ENCODE peak calls at places on chromosomes 6 and 20, in ten cellular contexts. W, H, G, A, R, U, C, F, J and I are unnamed samples.

GRCh38 chr6:109174911-109175310 is 79.6 kb downstream of the CEP57L1 start:
- DNase-seq in J (no peak), H (no peak), F (no peak), W (no peak), G (no peak), A (no peak), R (no peak), C (no peak), U (no peak), I (no peak)

GRCh38 chr6:16494781-16495180 is 256.4 kb downstream of the GMPR start:
- DNase-seq in H (no peak), A (no peak), C (peak), J (no peak), U (no peak), G (no peak), W (peak), F (no peak), R (no peak), I (no peak)

GRCh38 chr20:38453941-38454340 is 18.7 kb upstream of the RALGAPB start:
- DNase-seq in A (no peak), J (no peak), U (no peak), F (no peak), G (no peak), H (no peak), C (no peak), W (no peak), R (no peak), I (no peak)

GRCh38 chr6:147087641-147088040 is 116.6 kb upstream of the STXBP5 start:
- DNase-seq in F (no peak), C (no peak), G (no peak), R (no peak), U (no peak), H (no peak), W (no peak), A (no peak), J (no peak), I (no peak)

GRCh38 chr6:122869437-122870024 is 80.5 kb downstream of the SMPDL3A start:
- DNase-seq in F (peak), H (peak), R (peak), C (peak), G (no peak), J (no peak), U (peak), A (no peak), W (peak), I (peak)

GRCh38 chr6:17971128-17972073 is 16.0 kb downstream of the KIF13A start:
- DNase-seq in U (peak), A (no peak), F (peak), J (no peak), R (peak), H (no peak), W (peak), C (no peak), G (peak), I (peak)

GRCh38 chr6:53483423-53484353 is 61.2 kb downstream of the GCLC start:
- DNase-seq in U (peak), A (peak), J (no peak), F (no peak), R (peak), C (no peak), G (peak), H (no peak), W (no peak), I (peak)

GRCh38 chr6:49264909-49265308 is 198.1 kb downstream of the MMUT start:
- DNase-seq in W (no peak), F (no peak), A (peak), R (no peak), C (no peak), H (no peak), G (no peak), U (no peak), J (no peak), I (no peak)

GRCh38 chr6:33947047-33947446 is 143.2 kb upstream of the MLN start:
- DNase-seq in W (no peak), G (no peak), R (no peak), A (no peak), H (no peak), J (no peak), C (no peak), F (no peak), U (no peak), I (no peak)

GRCh38 chr6:47700051-47700450 is 1.7 kb downstream of the ADGRF4 start:
- DNase-seq in W (peak), A (no peak), C (no peak), U (no peak), R (peak), F (no peak), H (no peak), J (no peak), G (no peak), I (no peak)

GRCh38 chr20:58547527-58548475 is 32.6 kb upstream of the APCDD1L start:
- DNase-seq in A (no peak), H (no peak), R (no peak), U (peak), J (no peak), F (no peak), C (no peak), G (no peak), W (peak), I (no peak)

GRCh38 chr6:122736166-122736565 is 43.4 kb upstream of the FABP7 start:
- DNase-seq in R (no peak), F (no peak), U (no peak), A (no peak), J (no peak), C (no peak), G (no peak), W (no peak), H (no peak), I (no peak)

GRCh38 chr20:17654649-17655285 is 27.3 kb downstream of the RRBP1 start:
- DNase-seq in J (no peak), C (no peak), U (peak), F (no peak), H (peak), R (no peak), W (peak), A (no peak), G (peak), I (peak)

GRCh38 chr20:688809-689208 is 13.2 kb upstream of the SCRT2 start:
- DNase-seq in J (no peak), R (peak), U (no peak), F (no peak), H (no peak), C (no peak), G (no peak), W (peak), A (no peak), I (peak)

GRCh38 chr6:106750146-106750900 is 120.9 kb downstream of the QRSL1 start:
- DNase-seq in U (no peak), J (no peak), C (no peak), R (no peak), H (no peak), A (no peak), G (no peak), F (no peak), W (no peak), I (no peak)

GRCh38 chr6:5094327-5094726 is 9.2 kb downstream of the PPP1R3G start:
- DNase-seq in R (peak), C (no peak), G (no peak), A (no peak), U (no peak), F (no peak), H (no peak), W (peak), J (no peak), I (no peak)

GRCh38 chr6:161085246-161085645 is 93.7 kb downstream of the MAP3K4 start:
- DNase-seq in W (peak), U (no peak), A (no peak), R (no peak), C (no peak), H (no peak), G (no peak), F (no peak), J (no peak), I (no peak)

GRCh38 chr6:41562633-41562975 is 16.4 kb downstream of the FOXP4 start:
- DNase-seq in U (no peak), H (no peak), J (no peak), A (no peak), G (no peak), C (no peak), R (no peak), F (no peak), W (no peak), I (no peak)

GRCh38 chr6:18506387-18507017 is 119.4 kb downstream of the RNF144B start:
- DNase-seq in G (no peak), R (no peak), W (peak), J (no peak), C (no peak), U (no peak), A (no peak), H (no peak), F (no peak), I (no peak)

GRCh38 chr20:11469795-11470495 is 447.7 kb upstream of the BTBD3 start:
- DNase-seq in W (no peak), F (no peak), J (no peak), U (no peak), A (no peak), H (no peak), G (no peak), R (no peak), C (no peak), I (no peak)

GRCh38 chr6:155265843-155266535 is 2.2 kb downstream of the CLDN20 start:
- DNase-seq in R (no peak), U (no peak), F (no peak), J (no peak), A (no peak), W (no peak), H (no peak), C (no peak), G (no peak), I (no peak)

GRCh38 chr6:83517500-83517899 is 5.2 kb downstream of the PRSS35 start:
- DNase-seq in A (no peak), C (no peak), F (no peak), R (no peak), W (no peak), J (no peak), G (no peak), U (no peak), H (no peak), I (no peak)

GRCh38 chr20:19451591-19452295 is 239.3 kb downstream of the SLC24A3 start:
- DNase-seq in H (no peak), A (no peak), J (no peak), G (no peak), F (no peak), C (no peak), R (no peak), U (no peak), W (no peak), I (peak)

GRCh38 chr20:33160681-33161080 is 7.3 kb upstream of the BPIFA2 start:
- DNase-seq in A (no peak), U (no peak), J (no peak), G (no peak), R (no peak), C (no peak), W (no peak), F (no peak), H (no peak), I (no peak)

GRCh38 chr6:52598123-52598823 is 21.4 kb upstream of the TRAM2 start:
- DNase-seq in F (peak), W (peak), U (peak), R (peak), G (peak), J (no peak), C (peak), A (peak), H (peak), I (peak)

GRCh38 chr6:132812255-132812732 is 2.1 kb upstream of the RPS12 start:
- DNase-seq in G (no peak), C (peak), J (no peak), W (peak), A (no peak), U (peak), F (no peak), R (no peak), H (no peak), I (peak)

GRCh38 chr6:168577496-168577895 is 136.5 kb downstream of the SMOC2 start:
- DNase-seq in F (no peak), C (no peak), J (no peak), G (no peak), A (no peak), H (no peak), W (no peak), U (no peak), R (no peak), I (no peak)

GRCh38 chr20:48288930-48289507 is 503.7 kb upstream of the SULF2 start:
- DNase-seq in A (no peak), F (no peak), H (no peak), U (no peak), G (no peak), C (no peak), W (no peak), J (no peak), R (no peak), I (no peak)
- TF ChIP-seq POLR2A in A (no peak), F (no peak), H (no peak), U (no peak), G (no peak), C (no peak), W (no peak), J (no peak), R (no peak), I (no peak)

GRCh38 chr6:43040542-43041257 is 13.0 kb downstream of the CUL7 start:
- DNase-seq in F (no peak), J (no peak), G (no peak), W (no peak), U (no peak), H (no peak), R (no peak), A (no peak), C (no peak), I (no peak)
- TF ChIP-seq POLR2A in F (no peak), J (no peak), G (no peak), W (no peak), U (no peak), H (no peak), R (no peak), A (no peak), C (no peak), I (no peak)

DNA sequence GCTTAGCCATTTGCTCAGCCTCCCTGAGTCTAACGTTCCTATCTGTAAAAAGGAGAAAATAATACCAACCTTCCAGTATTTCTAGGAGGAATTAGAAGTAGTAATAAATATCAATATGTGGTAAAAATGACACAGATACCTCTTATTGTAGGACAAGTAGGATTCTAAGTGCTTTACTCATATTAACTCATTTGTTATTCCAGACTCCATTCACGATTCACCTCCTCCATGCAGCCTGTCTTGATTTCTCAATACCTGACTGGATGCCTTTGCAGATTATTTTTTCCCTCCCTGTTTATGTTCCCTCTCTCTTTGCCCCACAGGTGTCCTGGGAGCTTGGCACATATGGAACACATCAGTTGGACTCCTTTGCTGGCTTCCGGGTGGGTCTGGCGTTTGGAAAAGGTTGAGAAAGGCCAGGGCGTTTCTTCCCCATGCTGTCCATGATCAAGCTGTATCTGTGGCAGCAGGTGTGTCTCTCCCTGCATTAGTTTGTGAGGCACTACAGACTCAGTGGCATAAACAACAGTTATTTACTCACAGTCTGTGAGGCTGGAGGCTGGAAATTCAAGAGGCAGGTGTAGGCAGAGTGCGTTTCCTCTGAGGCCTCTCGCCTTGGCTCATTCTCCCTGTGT is 10.7 kb upstream of the DUSP22 start:
- DNase-seq in H (no peak), C (no peak), W (no peak), J (no peak), R (no peak), A (no peak), U (no peak), F (no peak), G (no peak), I (no peak)
- TF ChIP-seq POLR2A in H (no peak), C (no peak), W (no peak), J (no peak), R (no peak), A (no peak), U (no peak), F (no peak), G (no peak), I (no peak)

DNA sequence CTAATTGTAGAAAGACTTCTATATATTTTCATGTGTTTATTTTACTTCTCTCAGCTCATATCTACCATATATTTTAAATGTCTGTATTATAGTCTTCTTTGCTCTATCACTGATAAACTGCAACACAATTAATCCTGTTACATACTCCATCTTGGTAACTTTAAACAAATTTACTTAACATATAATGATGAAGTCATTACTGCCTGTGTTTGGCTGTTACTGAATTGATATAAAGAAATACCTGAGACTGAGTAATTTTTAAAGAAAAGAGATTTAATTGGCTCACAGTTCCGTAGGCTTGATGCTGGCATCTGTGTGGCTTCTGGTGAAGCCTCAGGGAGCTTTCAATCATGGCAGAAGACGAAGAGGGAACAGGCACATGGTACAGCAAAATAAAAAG is 1480.4 kb downstream of the HACE1 start:
- DNase-seq in W (no peak), A (no peak), U (no peak), R (no peak), C (no peak), F (no peak), H (no peak), J (no peak), G (no peak), I (no peak)
- TF ChIP-seq POLR2A in W (no peak), A (no peak), U (no peak), R (no peak), C (no peak), F (no peak), H (no peak), J (no peak), G (no peak), I (no peak)

GRCh38 chr6:36983538-36983937 is 2.5 kb downstream of the MTCH1 start:
- DNase-seq in G (no peak), H (no peak), C (no peak), R (no peak), A (no peak), F (no peak), U (no peak), J (no peak), W (no peak), I (no peak)

GRCh38 chr6:36984581-36985383 is 1.2 kb downstream of the MTCH1 start:
- DNase-seq in U (peak), R (peak), C (peak), W (peak), A (no peak), F (peak), H (peak), G (peak), J (no peak), I (peak)

GRCh38 chr6:36985384-36985962 is 523 bp downstream of the MTCH1 start:
- DNase-seq in C (no peak), R (peak), U (no peak), J (no peak), A (no peak), F (no peak), W (no peak), H (peak), G (peak), I (peak)

GRCh38 chr6:36986704-36987047 is 680 bp upstream of the MTCH1 start:
- DNase-seq in J (no peak), U (no peak), R (no peak), H (no peak), C (no peak), G (no peak), W (no peak), F (no peak), A (no peak), I (peak)

DNA sequence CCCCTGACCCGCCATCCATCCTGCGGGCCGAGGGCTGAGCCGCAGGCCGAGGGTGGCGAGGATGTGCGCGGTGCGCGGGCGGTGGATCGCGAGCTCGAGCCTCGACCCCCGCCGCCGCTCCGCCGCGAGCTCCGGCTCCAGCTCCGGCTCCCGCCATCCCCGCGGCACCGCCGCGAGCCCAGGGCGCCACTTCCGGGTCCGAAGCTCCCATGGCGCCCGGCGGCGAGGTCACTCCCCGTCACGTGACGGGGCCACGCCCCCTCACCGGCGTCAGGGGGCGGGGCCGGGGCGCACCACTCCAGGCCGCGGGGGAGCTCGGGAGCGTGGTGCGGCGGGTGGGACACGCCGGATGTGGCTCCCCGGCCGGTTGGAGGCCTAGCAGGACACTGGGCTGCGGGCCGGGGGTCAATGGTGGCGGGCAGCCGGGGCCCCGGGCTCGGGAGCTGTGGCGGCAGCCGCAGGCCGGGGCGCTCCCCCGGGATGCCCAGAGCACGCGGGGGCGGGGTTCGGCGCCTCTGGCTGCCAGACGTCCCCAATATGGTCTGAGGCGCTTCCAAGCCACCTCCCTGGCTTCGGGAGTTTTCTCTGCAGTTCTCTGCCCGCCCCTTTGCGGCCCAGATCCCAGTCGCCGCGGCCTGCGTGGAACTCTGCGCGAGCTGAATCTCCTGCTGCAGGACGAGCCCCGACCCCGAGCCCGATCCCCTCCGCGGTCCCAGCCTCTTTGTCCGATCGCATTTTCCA is at the start of gene MTCH1:
- DNase-seq in A (peak), F (peak), R (peak), H (peak), G (peak), J (peak), C (peak), U (peak), W (peak), I (peak)
- TF ChIP-seq POLR2A in A (peak), F (peak), R (peak), H (peak), G (peak), J (peak), C (peak), U (peak), W (peak), I (peak)

GRCh38 chr20:25087186-25087929 is 5.4 kb upstream of the VSX1 start:
- DNase-seq in U (no peak), C (no peak), J (no peak), A (no peak), G (no peak), R (no peak), H (no peak), W (no peak), F (no peak), I (no peak)
- TF ChIP-seq POLR2A in U (no peak), C (no peak), J (no peak), A (no peak), G (no peak), R (no peak), H (no peak), W (no peak), F (no peak), I (no peak)